ENCODE peak calls at places on chromosomes 2 and 18, in ten cellular contexts. C is uterus, P is thyroid gland, J is transverse colon, E is endothelial cell of umbilical vein, S is Peyer's patch, B is IMR-90, D is breast epithelium, U is ovary, F is sigmoid colon. I is an unnamed sample. For H3K27me3 and H3K36me3, the result is how much of the 10 kb centered on the place peaks cover.

GRCh38 chr2:41937464-41937861 is 110.4 kb upstream of the PKDCC start:
- DNase-seq in C (no peak), P (no peak), J (no peak), E (no peak), S (no peak), B (peak), D (no peak), U (no peak), F (no peak), I (no peak)

GRCh38 chr2:223585691-223586090 is 16.5 kb downstream of the SCG2 start:
- DNase-seq in C (no peak), P (no peak), J (no peak), E (no peak), S (no peak), B (peak), D (no peak), U (no peak), F (no peak), I (no peak)

GRCh38 chr2:127526940-127527804 is 883 bp upstream of the IWS1 start:
- DNase-seq in C (no peak), P (no peak), J (no peak), E (no peak), S (no peak), B (no peak), D (no peak), U (no peak), F (no peak), I (no peak)

GRCh38 chr18:48982269-48982668 is 31.5 kb upstream of the SMAD7 start:
- DNase-seq in C (no peak), P (no peak), J (no peak), E (no peak), S (no peak), B (no peak), D (no peak), U (no peak), F (no peak), I (no peak)

GRCh38 chr2:240557808-240558207 is at the start of gene ANKMY1:
- DNase-seq in C (no peak), P (peak), J (peak), E (peak), S (peak), B (peak), D (no peak), U (peak), F (peak), I (no peak)

GRCh38 chr2:145569108-145569507 is 1049.2 kb upstream of the ZEB2 start:
- DNase-seq in C (no peak), P (no peak), J (no peak), E (no peak), S (no peak), B (peak), D (no peak), U (no peak), F (no peak), I (no peak)

GRCh38 chr2:8402222-8402621 is 279.6 kb upstream of the ID2 start:
- DNase-seq in C (no peak), P (no peak), J (peak), E (no peak), S (no peak), B (no peak), D (no peak), U (no peak), F (no peak), I (no peak)

GRCh38 chr2:46376586-46377286 is 79.5 kb downstream of the EPAS1 start:
- DNase-seq in C (peak), P (no peak), J (no peak), E (no peak), S (no peak), B (no peak), D (no peak), U (no peak), F (no peak), I (no peak)

GRCh38 chr18:63676526-63676925 is 14.8 kb upstream of the SERPINB3 start:
- DNase-seq in C (no peak), P (no peak), J (no peak), E (no peak), S (no peak), B (no peak), D (no peak), U (no peak), F (no peak), I (no peak)

GRCh38 chr2:74502720-74503505 is 3.5 kb upstream of the LBX2 start:
- DNase-seq in C (peak), P (peak), J (peak), E (peak), S (peak), B (peak), D (peak), U (peak), F (peak), I (peak)

GRCh38 chr2:119693567-119693966 is 14.6 kb downstream of the TMEM177 start:
- DNase-seq in C (no peak), P (no peak), J (no peak), E (no peak), S (no peak), B (no peak), D (no peak), U (no peak), F (no peak), I (no peak)

GRCh38 chr18:79203017-79203605 is 133.9 kb downstream of the ATP9B start:
- DNase-seq in C (no peak), P (no peak), J (no peak), E (no peak), S (no peak), B (peak), D (no peak), U (no peak), F (no peak), I (no peak)

DNA sequence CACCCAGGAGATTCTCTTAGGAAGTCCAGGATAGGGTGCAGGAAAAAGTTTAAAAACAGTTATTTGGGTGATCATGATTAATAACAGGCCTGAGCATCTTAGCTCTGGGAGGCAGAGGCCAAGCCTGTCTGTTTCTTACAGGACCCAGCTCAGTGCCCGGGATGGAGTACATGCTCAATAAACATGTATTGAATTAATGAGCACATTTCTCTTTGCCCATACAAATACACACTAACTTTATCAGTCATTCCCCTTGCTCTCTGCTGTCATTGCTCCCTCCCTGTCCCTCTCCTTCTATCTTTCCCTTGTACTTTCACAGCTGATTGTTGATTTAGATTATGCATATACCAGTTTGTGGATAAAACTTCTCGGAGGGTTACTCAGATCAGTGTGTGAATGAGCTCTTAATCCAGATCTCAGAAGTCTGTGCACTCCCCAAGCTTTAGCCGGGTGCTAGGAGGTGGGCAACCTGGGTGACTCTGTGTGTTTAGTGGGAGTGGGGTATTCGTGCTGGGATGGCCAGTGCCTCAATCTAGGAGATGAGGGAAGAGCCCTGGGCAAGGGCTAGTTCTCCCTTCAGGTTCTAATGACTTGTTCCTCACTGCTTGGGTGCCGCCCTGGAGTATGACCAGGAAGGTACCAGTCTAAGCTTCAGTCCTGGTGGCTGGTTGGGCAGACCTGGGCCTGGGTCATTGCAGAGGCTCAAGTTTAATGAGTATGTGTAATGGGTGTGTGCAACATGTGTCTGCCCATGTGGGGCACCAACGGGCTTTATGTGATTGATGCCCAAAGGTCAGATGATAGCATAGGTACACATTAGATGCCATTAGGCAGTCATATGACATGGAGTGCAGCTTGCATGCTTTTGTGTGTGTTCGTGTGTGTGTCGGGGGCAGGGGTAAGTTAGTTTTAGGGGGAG is 10.6 kb downstream of the EMX1 start:
- DNase-seq in C (no peak), P (no peak), J (peak), E (no peak), S (peak), B (no peak), D (no peak), U (no peak), F (peak), I (no peak)
- H3K27me3 ChIP-seq in C (under half), P (under half), J (half or more), E (half or more), S (under half), B (half or more), D (under half), U (under half), F (under half), I (half or more)

GRCh38 chr18:24426398-24427294 is at the start of gene IMPACT:
- DNase-seq in C (peak), P (peak), J (peak), E (peak), S (peak), B (peak), D (peak), U (peak), F (peak), I (peak)
- TF ChIP-seq POLR2A in C (peak), P (no peak), J (no peak), E (peak), S (peak), B (peak), D (no peak), U (peak), F (no peak), I (no peak)

DNA sequence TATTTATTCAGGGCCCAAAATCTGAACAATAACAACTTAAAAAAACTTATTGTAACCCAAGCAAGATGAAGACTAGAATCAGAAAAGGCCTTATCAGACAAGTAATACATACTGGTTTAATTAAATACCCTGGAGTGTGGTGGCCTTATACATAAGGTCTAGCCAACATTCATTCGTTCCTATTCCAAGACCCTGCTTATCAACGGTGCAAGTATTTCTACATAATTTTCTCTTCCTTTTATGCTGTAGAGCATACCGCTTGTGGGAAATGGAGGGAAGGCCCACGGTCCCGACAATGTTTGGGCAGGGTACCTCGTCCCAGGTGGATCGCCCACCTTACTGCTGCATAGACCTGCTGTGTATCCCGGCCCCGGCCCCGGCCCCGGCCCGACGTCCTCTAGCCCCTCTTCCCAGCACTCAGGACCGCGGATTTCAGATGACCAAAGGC is 708 bp downstream of the ZNF24 start:
- DNase-seq in C (no peak), P (no peak), J (no peak), E (no peak), S (no peak), B (no peak), D (no peak), U (no peak), F (no peak), I (no peak)
- H3K36me3 ChIP-seq in C (under half), P (under half), J (under half), E (under half), S (under half), B (under half), D (under half), U (under half), F (under half), I (under half)

DNA sequence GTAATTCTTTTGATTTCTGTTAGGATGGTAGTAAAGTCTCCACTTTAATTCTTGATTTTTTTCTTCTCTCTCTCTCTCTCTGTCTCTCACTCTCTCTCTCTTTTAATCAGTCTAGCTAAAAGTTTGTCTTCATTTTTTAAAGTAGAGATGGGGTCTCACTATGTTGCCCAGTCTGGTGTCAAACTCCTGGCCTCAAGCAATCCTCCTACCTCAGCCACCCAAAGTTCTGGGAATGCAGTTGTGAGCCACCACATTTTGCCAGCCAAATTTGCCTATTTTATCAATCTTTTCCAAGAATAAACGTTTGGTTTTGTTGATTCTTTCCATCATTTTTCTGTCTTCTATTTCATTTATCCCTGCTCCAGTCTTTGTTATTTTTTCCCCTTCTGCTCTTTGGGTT is 23.9 kb upstream of the ACOXL start:
- DNase-seq in C (no peak), P (no peak), J (no peak), E (no peak), S (no peak), B (no peak), D (no peak), U (no peak), F (no peak), I (no peak)
- H3K27me3 ChIP-seq in C (under half), P (under half), J (under half), E (under half), S (under half), B (under half), D (under half), U (under half), F (under half), I (under half)

DNA sequence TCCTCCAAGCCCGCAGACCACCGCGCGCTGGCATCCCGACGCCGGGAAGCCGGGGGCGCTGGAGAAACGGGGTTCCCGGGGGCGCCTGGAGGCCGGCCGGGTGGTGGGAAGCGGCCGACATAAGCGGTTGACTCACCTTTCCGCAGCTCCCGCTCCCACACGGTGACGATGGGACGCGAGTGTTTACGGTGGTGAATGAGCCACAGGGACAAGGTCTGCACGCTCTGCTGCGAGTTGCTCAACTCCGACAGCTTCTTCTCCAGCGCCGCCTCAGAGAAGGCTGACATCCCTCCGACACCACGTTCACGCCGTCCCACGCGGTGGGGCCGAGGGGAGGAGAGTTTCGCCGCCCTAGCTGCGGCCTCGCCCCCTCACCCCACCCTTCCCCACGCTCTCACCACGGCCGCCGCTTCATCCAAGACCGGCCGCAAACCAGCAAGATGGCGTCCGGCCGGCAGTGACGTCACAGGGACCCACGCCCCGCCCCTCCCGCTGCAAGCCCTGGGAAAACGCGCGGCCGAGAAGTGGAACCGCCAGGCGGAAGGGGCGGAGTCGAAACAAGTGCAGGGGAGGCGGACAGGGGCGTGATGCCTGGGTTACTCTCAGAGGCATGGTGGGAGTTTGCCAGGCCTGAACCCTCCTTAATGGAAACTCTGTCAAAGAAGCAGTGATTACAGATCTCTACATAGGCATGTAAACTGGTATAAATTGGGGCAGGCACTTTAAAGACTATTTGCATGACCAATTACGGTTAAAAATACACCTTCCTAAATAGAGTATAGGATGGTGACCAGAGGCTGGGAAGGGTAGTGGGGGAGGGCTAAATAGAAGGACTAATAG is at the start of gene RPRD1A:
- DNase-seq in C (peak), P (peak), J (peak), E (peak), S (peak), B (peak), D (peak), U (peak), F (peak), I (peak)
- TF ChIP-seq POLR2A in C (peak), P (no peak), J (peak), E (peak), S (peak), B (peak), D (peak), U (peak), F (peak), I (peak)

GRCh38 chr2:206939340-206939739 is at the start of gene CPO:
- DNase-seq in C (no peak), P (no peak), J (no peak), E (no peak), S (peak), B (no peak), D (no peak), U (no peak), F (no peak), I (no peak)
- H3K36me3 ChIP-seq in C (under half), P (under half), J (under half), E (under half), S (under half), B (under half), D (under half), U (under half), F (under half), I (under half)

DNA sequence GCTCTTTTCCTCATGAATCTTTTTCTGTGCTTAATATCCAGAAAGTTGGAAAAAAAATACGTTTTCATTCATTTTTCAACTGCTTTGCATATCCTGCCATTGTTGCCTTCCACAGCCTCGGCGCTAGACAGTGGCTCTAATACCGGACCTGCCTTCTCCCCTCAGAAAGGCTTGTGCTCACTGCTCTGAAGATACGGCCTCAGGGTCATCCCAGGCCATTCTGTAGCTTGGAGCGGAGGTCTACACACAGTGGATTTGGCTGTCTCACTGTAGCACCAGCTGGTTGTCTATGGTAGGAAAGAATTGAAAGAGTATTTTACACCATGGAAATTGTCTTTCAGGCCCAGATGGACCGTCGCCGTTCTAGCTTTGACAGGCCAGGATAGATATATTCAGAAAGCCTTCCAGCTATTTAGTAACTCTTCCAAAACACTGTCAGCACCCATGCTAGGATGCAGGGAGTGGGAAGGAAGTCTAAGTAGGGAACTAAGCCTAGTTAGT is 242.0 kb downstream of the TMEM182 start:
- DNase-seq in C (no peak), P (no peak), J (no peak), E (no peak), S (no peak), B (no peak), D (no peak), U (no peak), F (no peak), I (no peak)
- H3K27me3 ChIP-seq in C (under half), P (under half), J (under half), E (under half), S (under half), B (under half), D (under half), U (under half), F (under half), I (under half)